ENCODE peak calls at places on chromosomes 13 and 19, in eight cellular contexts. N, M, K, L, G, A, X and Z are unnamed samples. For H3K27me3, the result is how much of the 10 kb centered on the place peaks cover.

GRCh38 chr13:42041684-42042035 is 6.8 kb upstream of the DGKH start:
- DNase-seq in N (peak), M (no peak), K (no peak), L (no peak), G (no peak), A (peak), X (peak), Z (peak)

GRCh38 chr13:30726192-30726591 is 9.2 kb upstream of the ALOX5AP start:
- DNase-seq in N (no peak), M (no peak), K (no peak), L (no peak), G (no peak), A (no peak), X (no peak), Z (no peak)

GRCh38 chr13:51333421-51333820 is 6.1 kb upstream of the SERPINE3 start:
- DNase-seq in N (no peak), M (no peak), K (no peak), L (no peak), G (no peak), A (no peak), X (no peak), Z (no peak)

GRCh38 chr19:40103600-40103999 is 12.9 kb upstream of the ZNF780A start:
- DNase-seq in N (no peak), M (no peak), K (no peak), L (no peak), G (no peak), A (no peak), X (no peak), Z (no peak)

GRCh38 chr13:108525867-108526266 is 103.5 kb upstream of the MYO16 start:
- DNase-seq in N (no peak), M (no peak), K (no peak), L (no peak), G (no peak), A (no peak), X (no peak), Z (no peak)

GRCh38 chr13:110399801-110400200 is 92.7 kb downstream of the COL4A2 start:
- DNase-seq in N (no peak), M (no peak), K (no peak), L (no peak), G (no peak), A (peak), X (no peak), Z (no peak)

GRCh38 chr19:17772172-17772571 is 20.9 kb downstream of the FCHO1 start:
- DNase-seq in N (no peak), M (no peak), K (no peak), L (no peak), G (no peak), A (peak), X (no peak), Z (no peak)

GRCh38 chr13:109235901-109236300 is 550.5 kb downstream of the IRS2 start:
- DNase-seq in N (no peak), M (no peak), K (no peak), L (no peak), G (no peak), A (no peak), X (no peak), Z (no peak)

GRCh38 chr13:21619633-21620220 is 15.8 kb upstream of the MICU2 start:
- DNase-seq in N (no peak), M (no peak), K (no peak), L (no peak), G (no peak), A (no peak), X (no peak), Z (no peak)

GRCh38 chr13:89977203-89977602 is 1370.3 kb upstream of the MIR17HG start:
- DNase-seq in N (no peak), M (no peak), K (no peak), L (no peak), G (no peak), A (no peak), X (no peak), Z (no peak)

GRCh38 chr13:69101841-69102240 is 1005.8 kb upstream of the ATXN8OS start:
- DNase-seq in N (no peak), M (no peak), K (no peak), L (no peak), G (no peak), A (no peak), X (no peak), Z (no peak)

GRCh38 chr19:50314724-50315700 is 14.2 kb downstream of the KCNC3 start:
- DNase-seq in N (peak), M (no peak), K (no peak), L (no peak), G (no peak), A (no peak), X (no peak), Z (no peak)

GRCh38 chr13:76245920-76246319 is 609.8 kb downstream of the LMO7 start:
- DNase-seq in N (no peak), M (no peak), K (no peak), L (no peak), G (no peak), A (no peak), X (no peak), Z (no peak)

GRCh38 chr13:93736111-93736510 is 509.5 kb downstream of the GPC6 start:
- DNase-seq in N (no peak), M (no peak), K (no peak), L (no peak), G (no peak), A (peak), X (no peak), Z (no peak)

GRCh38 chr19:31838163-31838798 is 489.0 kb upstream of the TSHZ3 start:
- DNase-seq in N (no peak), M (no peak), K (peak), L (no peak), G (no peak), A (peak), X (no peak), Z (no peak)

GRCh38 chr19:46901701-46902401 is 41.1 kb downstream of the ARHGAP35 start:
- DNase-seq in N (no peak), M (no peak), K (no peak), L (no peak), G (no peak), A (no peak), X (no peak), Z (no peak)

GRCh38 chr13:29805994-29806748 is 44.2 kb downstream of the UBL3 start:
- DNase-seq in N (no peak), M (no peak), K (no peak), L (no peak), G (no peak), A (no peak), X (no peak), Z (no peak)

GRCh38 chr19:10286803-10287737 is at the start of gene ICAM4:
- DNase-seq in N (peak), M (no peak), K (no peak), L (no peak), G (peak), A (peak), X (no peak), Z (no peak)

GRCh38 chr13:50410921-50411712 is 395.9 kb downstream of the KCNRG start:
- DNase-seq in N (no peak), M (peak), K (no peak), L (no peak), G (no peak), A (peak), X (no peak), Z (no peak)

GRCh38 chr19:17337675-17338439 is 504 bp downstream of the GTPBP3 start:
- DNase-seq in N (peak), M (no peak), K (no peak), L (peak), G (peak), A (no peak), X (no peak), Z (no peak)

GRCh38 chr13:106151056-106151699 is 384.3 kb downstream of the EFNB2 start:
- DNase-seq in N (no peak), M (no peak), K (no peak), L (no peak), G (no peak), A (peak), X (no peak), Z (no peak)

GRCh38 chr13:96428904-96429303 is 339.0 kb downstream of the HS6ST3 start:
- DNase-seq in N (no peak), M (no peak), K (no peak), L (no peak), G (no peak), A (no peak), X (no peak), Z (no peak)

GRCh38 chr13:101594936-101595335 is 142.5 kb downstream of the ITGBL1 start:
- DNase-seq in N (no peak), M (no peak), K (no peak), L (no peak), G (no peak), A (no peak), X (no peak), Z (no peak)

GRCh38 chr13:51856998-51857397 is 4.8 kb upstream of the CCDC70 start:
- DNase-seq in N (no peak), M (no peak), K (no peak), L (no peak), G (no peak), A (no peak), X (no peak), Z (no peak)

GRCh38 chr13:98676239-98676638 is 76.2 kb downstream of the SLC15A1 start:
- DNase-seq in N (no peak), M (no peak), K (no peak), L (no peak), G (no peak), A (no peak), X (no peak), Z (no peak)

GRCh38 chr13:112616586-112617381 is 28.8 kb upstream of the TUBGCP3 start:
- DNase-seq in N (peak), M (peak), K (no peak), L (no peak), G (peak), A (peak), X (peak), Z (peak)

GRCh38 chr13:41061914-41062837 is 867 bp downstream of the WBP4 start:
- DNase-seq in N (no peak), M (no peak), K (no peak), L (no peak), G (no peak), A (peak), X (peak), Z (no peak)

GRCh38 chr19:48203794-48204628 is 33.5 kb downstream of the ZSWIM9 start:
- DNase-seq in N (peak), M (peak), K (peak), L (peak), G (peak), A (peak), X (peak), Z (peak)
- TF ChIP-seq CTCF in N (no peak), M (no peak), K (peak), L (no peak), G (no peak), A (no peak), X (no peak), Z (no peak)

GRCh38 chr19:15087182-15087581 is 5.2 kb downstream of the OR1I1 start:
- DNase-seq in N (no peak), M (no peak), K (no peak), L (no peak), G (no peak), A (no peak), X (no peak), Z (no peak)
- H3K27me3 ChIP-seq in N (under half), M (under half), K (under half), L (under half), G (under half), A (under half), X (under half), Z (half or more)

GRCh38 chr19:27776020-27776419 is 1436.9 kb downstream of the UQCRFS1 start:
- DNase-seq in N (no peak), M (no peak), K (no peak), L (no peak), G (no peak), A (peak), X (peak), Z (peak)
- TF ChIP-seq CTCF in N (peak), M (peak), K (no peak), L (no peak), G (no peak), A (peak), X (no peak), Z (peak)

DNA sequence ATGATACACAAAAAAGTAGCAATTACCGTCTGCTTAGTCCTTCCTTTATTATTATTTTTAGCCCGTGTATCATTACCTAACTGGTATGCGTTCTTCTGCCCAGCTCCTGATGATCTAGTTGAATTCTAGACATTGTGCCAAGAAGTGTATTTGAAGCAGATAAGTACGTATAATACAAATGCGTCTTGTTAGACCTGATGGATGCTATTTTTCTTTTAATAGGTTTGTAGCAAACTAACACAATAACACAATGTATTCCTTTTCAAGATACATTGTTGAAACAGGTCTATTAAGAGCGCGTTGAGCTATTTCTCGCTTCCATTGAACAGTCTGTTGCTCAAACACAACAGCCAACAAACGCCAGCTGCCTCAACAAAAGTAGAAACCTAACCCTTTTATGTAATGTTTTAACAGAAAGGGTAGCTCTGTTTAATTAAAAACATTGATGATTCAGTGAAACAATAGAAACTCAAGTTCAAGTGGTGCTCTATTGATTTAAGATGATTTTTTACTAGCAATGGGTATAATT is 14.7 kb downstream of the ZIC2 start:
- DNase-seq in N (no peak), M (no peak), K (no peak), L (no peak), G (no peak), A (no peak), X (no peak), Z (no peak)
- H3K27me3 ChIP-seq in N (half or more), M (under half), K (half or more), L (half or more), G (under half), A (half or more), X (half or more), Z (under half)

GRCh38 chr19:14556662-14557188 is 15.1 kb downstream of the NDUFB7 start:
- DNase-seq in N (peak), M (no peak), K (peak), L (peak), G (peak), A (peak), X (peak), Z (peak)

GRCh38 chr19:14553042-14553938 is 18.6 kb downstream of the NDUFB7 start:
- DNase-seq in N (no peak), M (no peak), K (no peak), L (no peak), G (no peak), A (no peak), X (no peak), Z (no peak)

GRCh38 chr19:14555918-14556661 is 15.8 kb downstream of the NDUFB7 start:
- DNase-seq in N (no peak), M (no peak), K (no peak), L (no peak), G (no peak), A (peak), X (no peak), Z (no peak)

GRCh38 chr19:14553939-14554243 is 18.0 kb downstream of the NDUFB7 start:
- DNase-seq in N (no peak), M (no peak), K (no peak), L (no peak), G (no peak), A (no peak), X (no peak), Z (no peak)

DNA sequence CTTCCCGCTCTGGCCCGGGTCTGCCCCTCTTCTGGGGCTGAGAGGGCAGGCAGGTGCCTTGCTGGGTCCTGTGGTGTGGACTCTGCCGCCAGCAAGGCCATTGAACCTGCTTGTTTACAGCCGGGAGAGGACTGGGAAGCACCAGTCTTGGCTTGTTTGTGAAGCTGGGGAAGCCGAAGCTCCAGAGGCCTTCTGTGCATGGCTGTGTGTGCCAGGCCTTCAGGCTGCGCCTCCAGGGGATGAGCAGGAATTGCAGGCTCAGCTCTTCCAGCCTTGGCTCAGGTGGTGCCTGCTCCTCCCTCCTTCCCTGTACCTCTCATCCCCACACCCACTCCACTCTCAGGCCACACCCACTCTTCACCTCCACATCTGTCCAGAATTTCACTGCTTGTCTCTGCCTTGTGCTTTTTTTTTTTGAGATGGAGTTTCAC is 17.5 kb downstream of the NDUFB7 start:
- DNase-seq in N (no peak), M (no peak), K (no peak), L (no peak), G (no peak), A (no peak), X (no peak), Z (no peak)
- TF ChIP-seq CTCF in N (no peak), M (no peak), K (peak), L (no peak), G (no peak), A (no peak), X (no peak), Z (peak)

GRCh38 chr19:13001166-13001501 is 5.9 kb downstream of the NFIX start:
- DNase-seq in N (no peak), M (no peak), K (no peak), L (no peak), G (no peak), A (no peak), X (no peak), Z (no peak)

GRCh38 chr19:12995596-12996541 is 594 bp downstream of the NFIX start:
- DNase-seq in N (peak), M (no peak), K (no peak), L (no peak), G (peak), A (peak), X (no peak), Z (no peak)

GRCh38 chr19:12996542-12997094 is 1.3 kb downstream of the NFIX start:
- DNase-seq in N (peak), M (no peak), K (no peak), L (no peak), G (peak), A (peak), X (no peak), Z (no peak)

GRCh38 chr19:12997225-12997966 is 2.1 kb downstream of the NFIX start:
- DNase-seq in N (no peak), M (no peak), K (no peak), L (no peak), G (peak), A (no peak), X (no peak), Z (no peak)

GRCh38 chr19:12997967-12998940 is 3.0 kb downstream of the NFIX start:
- DNase-seq in N (no peak), M (no peak), K (no peak), L (no peak), G (no peak), A (no peak), X (no peak), Z (no peak)
- H3K27me3 ChIP-seq in N (under half), M (under half), K (under half), L (under half), G (under half), A (half or more), X (under half), Z (under half)

GRCh38 chr19:18785179-18786124 is 5.7 kb downstream of the COMP start:
- DNase-seq in N (peak), M (no peak), K (no peak), L (peak), G (no peak), A (peak), X (peak), Z (peak)
- TF ChIP-seq CTCF in N (no peak), M (no peak), K (no peak), L (no peak), G (no peak), A (no peak), X (no peak), Z (no peak)

DNA sequence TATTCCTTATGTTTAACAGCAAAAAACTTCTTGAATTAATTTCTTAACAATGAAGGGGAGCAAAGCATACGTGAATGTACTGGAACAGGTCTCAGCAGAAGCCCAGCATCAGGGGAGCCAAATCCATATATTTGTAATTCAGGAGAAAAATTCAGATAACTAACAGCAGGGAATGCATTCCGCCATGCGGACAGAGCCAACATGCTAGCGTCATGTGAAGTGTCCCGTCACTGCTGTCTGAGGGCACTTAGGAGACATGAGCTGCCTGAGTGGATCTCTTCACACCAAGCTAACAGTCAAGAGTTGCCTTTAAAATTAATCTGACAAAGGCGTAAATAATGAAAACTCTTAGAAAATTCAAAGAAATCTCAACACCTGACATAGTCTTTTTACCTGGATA is 6.4 kb downstream of the AMER2 start:
- DNase-seq in N (no peak), M (no peak), K (no peak), L (no peak), G (no peak), A (no peak), X (no peak), Z (peak)
- H3K27me3 ChIP-seq in N (under half), M (under half), K (under half), L (under half), G (under half), A (under half), X (under half), Z (under half)

GRCh38 chr13:26656919-26657318 is 99.4 kb downstream of the WASF3 start:
- DNase-seq in N (no peak), M (no peak), K (no peak), L (no peak), G (no peak), A (peak), X (no peak), Z (no peak)
- TF ChIP-seq CTCF in N (peak), M (no peak), K (peak), L (no peak), G (no peak), A (peak), X (no peak), Z (peak)

GRCh38 chr19:4522291-4523002 is 4.2 kb upstream of the PLIN4 start:
- DNase-seq in N (no peak), M (no peak), K (no peak), L (no peak), G (no peak), A (no peak), X (no peak), Z (no peak)
- H3K27me3 ChIP-seq in N (under half), M (under half), K (under half), L (under half), G (under half), A (under half), X (under half), Z (under half)